ENCODE peak calls at places on chromosomes 3 and 15, in six cellular contexts. K is neural progenitor cell, P is MM.1S, I is HCT116, S is PC-3, V is SK-N-SH. G is an unnamed sample.

GRCh38 chr15:83922895-83923294 is 269.0 kb downstream of the ADAMTSL3 start:
- DNase-seq in K (no peak), P (no peak), I (no peak), S (no peak), V (no peak), G (no peak)

GRCh38 chr3:149368850-149369497 is 8.5 kb downstream of the TM4SF1 start:
- DNase-seq in K (no peak), P (no peak), I (no peak), S (peak), V (no peak), G (no peak)

GRCh38 chr15:38638841-38639240 is 74.2 kb upstream of the RASGRP1 start:
- DNase-seq in K (no peak), P (no peak), I (no peak), S (no peak), V (no peak), G (no peak)

GRCh38 chr3:195094211-195094921 is 176.6 kb downstream of the XXYLT1 start:
- DNase-seq in K (no peak), P (no peak), I (no peak), S (no peak), V (no peak), G (no peak)

GRCh38 chr3:29759443-29760033 is 478.7 kb downstream of the RBMS3 start:
- DNase-seq in K (peak), P (no peak), I (no peak), S (peak), V (peak), G (peak)

GRCh38 chr15:96737408-96737807 is 406.9 kb downstream of the NR2F2 start:
- DNase-seq in K (no peak), P (no peak), I (no peak), S (no peak), V (no peak), G (no peak)

GRCh38 chr3:128709506-128710210 is 16.3 kb upstream of the RAB7A start:
- DNase-seq in K (no peak), P (no peak), I (no peak), S (peak), V (no peak), G (no peak)

GRCh38 chr3:141926929-141927328 is 50.5 kb downstream of the ATP1B3 start:
- DNase-seq in K (no peak), P (no peak), I (no peak), S (no peak), V (no peak), G (no peak)

GRCh38 chr3:157134620-157135191 is 25.2 kb downstream of the CCNL1 start:
- DNase-seq in K (no peak), P (peak), I (no peak), S (peak), V (no peak), G (no peak)

GRCh38 chr3:13371100-13372075 is 48.7 kb downstream of the NUP210 start:
- DNase-seq in K (no peak), P (no peak), I (no peak), S (no peak), V (no peak), G (no peak)

GRCh38 chr3:11699083-11699427 is 55.3 kb upstream of the VGLL4 start:
- DNase-seq in K (no peak), P (no peak), I (no peak), S (peak), V (no peak), G (peak)

GRCh38 chr3:177286034-177286433 is 88.8 kb upstream of the TBL1XR1 start:
- DNase-seq in K (no peak), P (no peak), I (peak), S (peak), V (no peak), G (no peak)

GRCh38 chr15:74725241-74725774 is at the start of gene CYP1A1:
- DNase-seq in K (peak), P (no peak), I (no peak), S (peak), V (peak), G (peak)

GRCh38 chr3:43093974-43094373 is 11.9 kb downstream of the POMGNT2 start:
- DNase-seq in K (no peak), P (no peak), I (no peak), S (no peak), V (no peak), G (no peak)

GRCh38 chr3:167876603-167877325 is 141.2 kb downstream of the SERPINI1 start:
- DNase-seq in K (no peak), P (no peak), I (peak), S (peak), V (no peak), G (peak)

GRCh38 chr3:41881233-41881821 is 80.6 kb downstream of the ULK4 start:
- DNase-seq in K (peak), P (peak), I (no peak), S (peak), V (peak), G (peak)

GRCh38 chr3:105022813-105023212 is 343.9 kb upstream of the ALCAM start:
- DNase-seq in K (peak), P (no peak), I (no peak), S (no peak), V (no peak), G (no peak)

GRCh38 chr15:92091155-92091734 is 237.7 kb downstream of the SLCO3A1 start:
- DNase-seq in K (peak), P (no peak), I (peak), S (peak), V (peak), G (peak)

GRCh38 chr3:46006646-46007045 is 11.0 kb upstream of the FYCO1 start:
- DNase-seq in K (no peak), P (no peak), I (no peak), S (peak), V (no peak), G (peak)

GRCh38 chr3:31384117-31384516 is 148.6 kb upstream of the STT3B start:
- DNase-seq in K (no peak), P (no peak), I (no peak), S (no peak), V (no peak), G (peak)

GRCh38 chr3:10392906-10393461 is 72.1 kb upstream of the SEC13 start:
- DNase-seq in K (no peak), P (no peak), I (no peak), S (no peak), V (no peak), G (no peak)

GRCh38 chr3:111989061-111989678 is 9.6 kb upstream of the TAGLN3 start:
- DNase-seq in K (peak), P (peak), I (peak), S (peak), V (peak), G (peak)

GRCh38 chr15:34248190-34248589 is 23.4 kb downstream of the EMC4 start:
- DNase-seq in K (no peak), P (no peak), I (no peak), S (no peak), V (no peak), G (peak)

GRCh38 chr15:67115567-67115966 is 50.2 kb downstream of the SMAD3 start:
- DNase-seq in K (no peak), P (no peak), I (no peak), S (no peak), V (no peak), G (no peak)

GRCh38 chr3:156743859-156744258 is 69.5 kb downstream of the TIPARP start:
- DNase-seq in K (peak), P (no peak), I (no peak), S (no peak), V (no peak), G (no peak)

GRCh38 chr3:139846729-139847128 is 88.3 kb upstream of the CLSTN2 start:
- DNase-seq in K (no peak), P (no peak), I (no peak), S (no peak), V (no peak), G (no peak)

GRCh38 chr3:187210555-187211327 is 13.5 kb downstream of the RTP1 start:
- DNase-seq in K (peak), P (no peak), I (no peak), S (no peak), V (no peak), G (peak)

GRCh38 chr3:45273681-45274515 is 47.8 kb upstream of the TMEM158 start:
- DNase-seq in K (no peak), P (no peak), I (no peak), S (no peak), V (no peak), G (peak)

GRCh38 chr3:185361920-185362319 is 1.0 kb upstream of the MAP3K13 start:
- DNase-seq in K (no peak), P (no peak), I (no peak), S (peak), V (no peak), G (peak)

GRCh38 chr3:117871934-117872333 is 1162.4 kb downstream of the TUSC7 start:
- DNase-seq in K (no peak), P (no peak), I (no peak), S (no peak), V (no peak), G (peak)

GRCh38 chr3:183489455-183490210 is 61.2 kb upstream of the MCF2L2 start:
- DNase-seq in K (no peak), P (no peak), I (no peak), S (peak), V (no peak), G (peak)

GRCh38 chr15:101014276-101014675 is 95.1 kb downstream of the LRRK1 start:
- DNase-seq in K (no peak), P (no peak), I (no peak), S (no peak), V (no peak), G (no peak)

GRCh38 chr3:42071720-42072582 is 19.2 kb upstream of the TRAK1 start:
- DNase-seq in K (peak), P (peak), I (no peak), S (peak), V (peak), G (peak)

GRCh38 chr15:67187351-67187854 is 67.1 kb downstream of the AAGAB start:
- DNase-seq in K (no peak), P (no peak), I (no peak), S (no peak), V (peak), G (peak)

GRCh38 chr3:153462550-153462949 is 300.5 kb downstream of the RAP2B start:
- DNase-seq in K (no peak), P (peak), I (no peak), S (no peak), V (no peak), G (no peak)

GRCh38 chr15:57914350-57915055 is 151.0 kb downstream of the ALDH1A2 start:
- DNase-seq in K (no peak), P (no peak), I (no peak), S (no peak), V (no peak), G (no peak)

GRCh38 chr3:194031349-194031748 is 104.6 kb upstream of the HES1 start:
- DNase-seq in K (no peak), P (no peak), I (no peak), S (no peak), V (no peak), G (no peak)

GRCh38 chr3:194031867-194032635 is 103.9 kb upstream of the HES1 start:
- DNase-seq in K (no peak), P (no peak), I (no peak), S (no peak), V (no peak), G (no peak)

GRCh38 chr3:194028434-194029004 is 107.4 kb upstream of the HES1 start:
- DNase-seq in K (no peak), P (no peak), I (no peak), S (no peak), V (no peak), G (no peak)

GRCh38 chr3:194029846-194030245 is 106.1 kb upstream of the HES1 start:
- DNase-seq in K (no peak), P (peak), I (no peak), S (no peak), V (no peak), G (no peak)

DNA sequence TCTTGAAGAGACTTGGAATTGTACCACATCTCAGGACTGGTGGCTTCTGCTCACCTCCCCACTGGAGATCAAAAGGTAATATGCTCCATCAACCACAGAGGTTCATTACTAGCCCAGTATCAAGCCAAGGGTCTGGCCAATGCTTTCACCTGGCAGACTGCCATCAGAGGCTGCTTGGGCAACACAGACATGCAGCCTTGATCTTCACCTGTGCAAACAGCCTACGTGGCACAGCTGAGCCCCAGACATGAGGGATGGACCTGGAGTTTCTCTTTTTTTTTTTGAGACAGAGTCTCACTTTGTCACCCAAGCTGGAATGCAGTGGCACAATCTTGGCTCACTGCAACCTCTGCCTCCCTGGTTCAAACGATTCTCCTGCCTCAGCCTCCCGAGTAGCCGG is 105.6 kb upstream of the HES1 start:
- DNase-seq in K (no peak), P (peak), I (no peak), S (peak), V (no peak), G (no peak)
- TF ChIP-seq EZH2phosphoT487 in K (no peak), P (no peak), I (no peak), S (no peak), V (no peak), G (no peak)

GRCh38 chr15:29774900-29775299 is 47.4 kb downstream of the TJP1 start:
- DNase-seq in K (no peak), P (no peak), I (peak), S (peak), V (no peak), G (peak)
- H3K9ac ChIP-seq in K (no peak), P (no peak), I (no peak), S (no peak), V (no peak), G (no peak)

DNA sequence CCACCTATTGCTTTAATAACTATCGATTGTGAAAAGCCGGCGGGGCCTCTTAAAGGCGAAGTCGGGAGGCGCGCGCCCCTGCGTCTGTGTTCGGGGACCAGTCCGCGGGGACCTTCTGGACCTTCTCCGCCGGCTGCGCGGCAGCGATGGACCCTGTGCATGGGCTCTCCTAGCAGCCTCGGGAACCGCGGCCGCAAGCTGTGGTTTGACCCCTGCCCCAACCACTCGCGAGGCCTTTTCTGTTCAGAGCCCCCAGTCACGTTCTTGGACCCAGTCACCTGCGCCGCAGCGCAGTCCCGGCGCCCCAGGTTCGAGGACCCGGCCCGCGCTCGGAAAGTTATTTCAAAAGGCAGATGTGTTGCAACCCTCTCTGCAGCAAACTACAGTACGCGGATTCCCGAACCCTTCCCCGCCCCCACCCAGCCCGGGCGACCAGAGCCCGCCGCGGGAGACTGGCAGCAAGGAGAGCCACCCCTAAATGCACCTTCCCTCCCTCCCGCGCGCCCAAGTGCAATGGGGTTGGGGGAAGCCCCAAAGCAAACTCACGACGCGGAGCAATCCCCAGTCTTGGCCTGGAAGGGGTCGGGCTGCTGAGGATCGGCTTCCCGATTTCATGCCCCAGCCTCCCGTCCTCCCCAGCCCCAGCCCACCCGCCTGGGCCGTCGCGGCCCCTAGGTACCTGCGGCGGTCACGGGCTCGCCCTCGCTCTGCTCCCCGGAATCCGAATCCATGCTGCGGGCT is 671 bp downstream of the TNFAIP8L3 start:
- DNase-seq in K (peak), P (no peak), I (no peak), S (no peak), V (peak), G (peak)
- TF ChIP-seq EZH2phosphoT487 in K (peak), P (no peak), I (no peak), S (no peak), V (no peak), G (no peak)

DNA sequence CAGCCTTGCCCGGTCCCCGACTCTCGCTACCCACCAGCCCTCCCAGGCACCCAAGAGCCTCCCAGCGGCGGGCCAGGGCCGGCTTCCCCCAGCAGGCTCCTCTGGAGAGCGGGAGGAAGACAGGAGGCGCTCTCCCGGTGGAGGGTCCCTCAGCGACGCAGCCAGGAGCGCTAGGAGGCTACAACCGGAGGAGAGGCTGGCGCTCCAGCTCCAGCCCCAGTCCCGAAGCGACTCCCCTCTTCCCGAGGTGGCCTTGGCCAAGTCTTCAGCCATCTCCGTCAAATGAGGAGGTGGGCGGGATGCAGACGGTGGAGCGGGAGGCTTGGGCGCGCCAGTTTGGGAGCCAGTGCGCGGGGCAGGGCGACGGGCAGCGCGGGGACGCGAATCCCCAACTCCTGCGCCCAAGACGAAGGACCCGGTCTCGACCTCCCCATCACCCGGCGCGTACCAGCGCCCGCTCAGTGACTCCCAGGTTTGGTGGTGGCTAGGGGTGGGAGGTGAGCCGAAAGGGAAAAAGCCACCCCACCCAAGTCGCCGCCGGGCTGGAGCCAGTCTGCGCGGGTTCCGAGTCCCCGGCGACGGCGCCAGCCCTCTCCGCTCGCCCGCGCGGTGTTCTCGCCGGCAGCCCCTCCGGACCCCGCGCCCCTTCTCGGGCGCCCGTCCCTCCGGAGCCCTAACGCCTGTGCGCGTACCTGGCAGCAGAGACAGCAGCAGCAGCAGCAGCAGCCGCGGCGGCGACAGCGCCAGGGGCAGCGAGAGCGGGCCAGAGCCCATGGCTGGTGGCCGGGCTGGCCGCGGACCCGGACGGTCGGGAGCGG is 566 bp downstream of the CHRNA3 start:
- DNase-seq in K (peak), P (no peak), I (no peak), S (no peak), V (peak), G (peak)
- H3K9ac ChIP-seq in K (no peak), P (no peak), I (no peak), S (no peak), V (no peak), G (no peak)

DNA sequence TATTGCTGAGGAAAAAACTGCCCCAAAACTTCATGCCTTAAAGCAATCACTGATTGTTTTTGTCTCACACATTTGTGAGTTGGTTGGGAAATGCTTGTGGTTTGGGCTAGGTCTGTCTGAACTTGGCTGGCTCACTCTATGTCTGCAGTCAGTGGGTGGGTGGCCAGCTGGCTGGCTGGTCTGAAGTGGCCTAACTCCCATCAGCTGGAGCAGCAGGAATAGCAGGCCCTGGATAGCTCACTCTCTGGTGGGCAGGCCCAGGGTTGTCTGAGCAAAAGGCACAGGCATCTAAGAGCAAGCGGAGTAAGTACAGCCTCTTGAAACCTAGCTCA is 37.8 kb upstream of the PRR20G start:
- DNase-seq in K (no peak), P (no peak), I (no peak), S (no peak), V (no peak), G (peak)
- TF ChIP-seq EZH2phosphoT487 in K (no peak), P (no peak), I (no peak), S (no peak), V (no peak), G (no peak)

GRCh38 chr3:55616803-55617202 is 129.7 kb upstream of the WNT5A start:
- DNase-seq in K (no peak), P (no peak), I (no peak), S (no peak), V (no peak), G (no peak)

GRCh38 chr3:55617385-55617784 is 130.3 kb upstream of the WNT5A start:
- DNase-seq in K (no peak), P (no peak), I (no peak), S (no peak), V (no peak), G (no peak)

GRCh38 chr3:55615694-55616310 is 128.7 kb upstream of the WNT5A start:
- DNase-seq in K (peak), P (no peak), I (no peak), S (no peak), V (no peak), G (peak)

GRCh38 chr3:55619186-55619808 is 132.2 kb upstream of the WNT5A start:
- DNase-seq in K (no peak), P (no peak), I (no peak), S (no peak), V (no peak), G (no peak)

GRCh38 chr3:55615039-55615693 is 128.1 kb upstream of the WNT5A start:
- DNase-seq in K (no peak), P (no peak), I (no peak), S (peak), V (no peak), G (no peak)
- H3K9ac ChIP-seq in K (no peak), P (no peak), I (no peak), S (no peak), V (no peak), G (no peak)